ENCODE peak calls at places on chromosomes 2 and 18, in ten cellular contexts. M, J, Q, K, F, W, U, V, Z and Y are unnamed samples.

GRCh38 chr2:70442301-70443077 is 111.1 kb downstream of the TGFA start:
- DNase-seq in M (no peak), J (no peak), Q (no peak), K (no peak), F (peak; percentile 44), W (no peak), U (no peak), V (no peak), Z (no peak), Y (no peak)

GRCh38 chr18:61896767-61897166 is 4.0 kb upstream of the RNF152 start:
- DNase-seq in M (no peak), J (no peak), Q (peak; percentile 55), K (peak; percentile 78), F (no peak), W (no peak), U (no peak), V (no peak), Z (no peak), Y (no peak)

GRCh38 chr18:3067213-3068118 is 54.5 kb upstream of the LPIN2 start:
- DNase-seq in M (no peak), J (no peak), Q (no peak), K (no peak), F (peak; percentile 59), W (no peak), U (no peak), V (no peak), Z (no peak), Y (no peak)

GRCh38 chr2:195395351-195395750 is 261.7 kb upstream of the SLC39A10 start:
- DNase-seq in M (no peak), J (no peak), Q (no peak), K (no peak), F (no peak), W (no peak), U (no peak), V (no peak), Z (no peak), Y (no peak)

GRCh38 chr2:240640939-240641338 is 15.7 kb downstream of the GPR35 start:
- DNase-seq in M (no peak), J (no peak), Q (no peak), K (peak; percentile 90), F (peak; percentile 63), W (no peak), U (no peak), V (peak; percentile 39), Z (no peak), Y (no peak)

GRCh38 chr2:20330202-20330601 is 20.4 kb downstream of the PUM2 start:
- DNase-seq in M (no peak), J (no peak), Q (no peak), K (no peak), F (no peak), W (no peak), U (no peak), V (no peak), Z (no peak), Y (no peak)

GRCh38 chr2:28471214-28471613 is 24.6 kb upstream of the PLB1 start:
- DNase-seq in M (no peak), J (no peak), Q (no peak), K (peak; percentile 42), F (no peak), W (no peak), U (no peak), V (no peak), Z (no peak), Y (no peak)

GRCh38 chr2:9307505-9307904 is 100.9 kb downstream of the ASAP2 start:
- DNase-seq in M (no peak), J (no peak), Q (no peak), K (no peak), F (no peak), W (no peak), U (no peak), V (no peak), Z (no peak), Y (no peak)

GRCh38 chr2:85996591-85996990 is 107.8 kb upstream of the ST3GAL5 start:
- DNase-seq in M (peak; percentile 65), J (no peak), Q (no peak), K (no peak), F (no peak), W (no peak), U (no peak), V (no peak), Z (no peak), Y (no peak)

GRCh38 chr2:211055438-211055837 is 499.0 kb downstream of the CPS1 start:
- DNase-seq in M (no peak), J (no peak), Q (no peak), K (no peak), F (no peak), W (no peak), U (no peak), V (no peak), Z (no peak), Y (no peak)

GRCh38 chr2:213104089-213104902 is 47.1 kb downstream of the IKZF2 start:
- DNase-seq in M (no peak), J (no peak), Q (no peak), K (peak; percentile 9), F (no peak), W (no peak), U (no peak), V (no peak), Z (no peak), Y (no peak)

GRCh38 chr2:238220892-238221521 is 17.5 kb upstream of the ILKAP start:
- DNase-seq in M (no peak), J (no peak), Q (no peak), K (no peak), F (no peak), W (no peak), U (peak; percentile 67), V (no peak), Z (no peak), Y (no peak)

GRCh38 chr2:70062270-70062669 is 25.0 kb upstream of the PCBP1 start:
- DNase-seq in M (no peak), J (no peak), Q (no peak), K (no peak), F (no peak), W (no peak), U (no peak), V (no peak), Z (no peak), Y (no peak)

GRCh38 chr2:105396254-105397024 is 2.4 kb downstream of the FHL2 start:
- DNase-seq in M (no peak), J (no peak), Q (no peak), K (peak; percentile 88), F (no peak), W (no peak), U (no peak), V (peak; percentile 61), Z (no peak), Y (no peak)

GRCh38 chr2:196985524-196986183 is 59.1 kb upstream of the PGAP1 start:
- DNase-seq in M (no peak), J (no peak), Q (no peak), K (no peak), F (no peak), W (no peak), U (no peak), V (no peak), Z (no peak), Y (no peak)

GRCh38 chr2:222105046-222105445 is 193.8 kb downstream of the PAX3 start:
- DNase-seq in M (no peak), J (no peak), Q (no peak), K (no peak), F (no peak), W (no peak), U (no peak), V (no peak), Z (no peak), Y (no peak)

GRCh38 chr18:57898506-57899124 is 95.5 kb upstream of the ATP8B1 start:
- DNase-seq in M (no peak), J (no peak), Q (no peak), K (peak; percentile 61), F (no peak), W (peak; percentile 19), U (no peak), V (no peak), Z (peak; percentile 51), Y (no peak)

GRCh38 chr18:63763831-63764600 is 11.2 kb upstream of the SERPINB7 start:
- DNase-seq in M (no peak), J (no peak), Q (no peak), K (peak; percentile 16), F (no peak), W (no peak), U (no peak), V (no peak), Z (no peak), Y (no peak)

GRCh38 chr2:118859157-118859770 is 11.8 kb upstream of the EN1 start:
- DNase-seq in M (no peak), J (no peak), Q (no peak), K (no peak), F (no peak), W (no peak), U (no peak), V (no peak), Z (no peak), Y (no peak)

GRCh38 chr2:119821266-119821665 is 61.5 kb downstream of the PTPN4 start:
- DNase-seq in M (no peak), J (no peak), Q (no peak), K (no peak), F (no peak), W (no peak), U (no peak), V (peak; percentile 21), Z (no peak), Y (no peak)

GRCh38 chr2:205706769-205707375 is 24.6 kb downstream of the NRP2 start:
- DNase-seq in M (peak; percentile 76), J (no peak), Q (peak; percentile 80), K (peak; percentile 84), F (peak; percentile 64), W (no peak), U (no peak), V (peak; percentile 50), Z (no peak), Y (no peak)

GRCh38 chr2:64212346-64212745 is 68.1 kb upstream of the PELI1 start:
- DNase-seq in M (no peak), J (no peak), Q (no peak), K (no peak), F (no peak), W (no peak), U (no peak), V (no peak), Z (no peak), Y (no peak)